ENCODE peak calls at places on chromosomes 3 and 15, in five cellular contexts. G, E, U, Q and R are unnamed samples.

GRCh38 chr3:157122116-157122515 is 37.8 kb downstream of the CCNL1 start:
- DNase-seq in G (peak), E (no peak), U (no peak), Q (no peak), R (no peak)

GRCh38 chr3:192906940-192907339 is 10.7 kb downstream of the MB21D2 start:
- DNase-seq in G (no peak), E (no peak), U (no peak), Q (no peak), R (no peak)

GRCh38 chr3:197082871-197083270 is 53.3 kb upstream of the MELTF start:
- DNase-seq in G (peak), E (no peak), U (no peak), Q (no peak), R (no peak)

GRCh38 chr3:145739926-145740325 is 421.1 kb downstream of the PLOD2 start:
- DNase-seq in G (peak), E (no peak), U (no peak), Q (no peak), R (no peak)

GRCh38 chr3:85337895-85338294 is 379.1 kb downstream of the CADM2 start:
- DNase-seq in G (no peak), E (no peak), U (no peak), Q (no peak), R (no peak)

GRCh38 chr15:67809866-67810265 is 15.4 kb upstream of the SKOR1 start:
- DNase-seq in G (no peak), E (peak), U (no peak), Q (no peak), R (no peak)

GRCh38 chr3:13654330-13655073 is 105.6 kb downstream of the FBLN2 start:
- DNase-seq in G (no peak), E (no peak), U (no peak), Q (no peak), R (no peak)

GRCh38 chr3:134211797-134212196 is 38.9 kb downstream of the RYK start:
- DNase-seq in G (peak), E (peak), U (peak), Q (peak), R (no peak)

GRCh38 chr3:99938270-99938955 is 120.8 kb downstream of the CMSS1 start:
- DNase-seq in G (peak), E (no peak), U (no peak), Q (no peak), R (no peak)

GRCh38 chr15:64685230-64685886 is 90.0 kb downstream of the RBPMS2 start:
- DNase-seq in G (no peak), E (peak), U (no peak), Q (no peak), R (no peak)

GRCh38 chr3:55828712-55829111 is 341.6 kb upstream of the WNT5A start:
- DNase-seq in G (peak), E (no peak), U (no peak), Q (no peak), R (no peak)

GRCh38 chr3:129343643-129344360 is 65.1 kb downstream of the HMCES start:
- DNase-seq in G (no peak), E (peak), U (no peak), Q (no peak), R (no peak)

GRCh38 chr15:96322401-96323249 is 7.9 kb upstream of the NR2F2 start:
- DNase-seq in G (no peak), E (peak), U (no peak), Q (no peak), R (no peak)

GRCh38 chr3:195699148-195699771 is 21.5 kb upstream of the MUC20 start:
- DNase-seq in G (peak), E (no peak), U (no peak), Q (no peak), R (no peak)

GRCh38 chr15:100897201-100897872 is 17.7 kb downstream of the ALDH1A3 start:
- DNase-seq in G (no peak), E (peak), U (no peak), Q (no peak), R (no peak)

GRCh38 chr3:123884258-123884831 is at the start of gene MYLK:
- DNase-seq in G (peak), E (peak), U (peak), Q (peak), R (peak)

GRCh38 chr15:95994418-95994817 is 336.1 kb upstream of the NR2F2 start:
- DNase-seq in G (peak), E (no peak), U (no peak), Q (no peak), R (no peak)

GRCh38 chr15:78034495-78035191 is 42.9 kb downstream of the TBC1D2B start:
- DNase-seq in G (peak), E (no peak), U (no peak), Q (no peak), R (peak)

GRCh38 chr3:50274371-50275104 is 4.3 kb upstream of the LSMEM2 start:
- DNase-seq in G (peak), E (peak), U (no peak), Q (peak), R (no peak)

GRCh38 chr3:50574280-50574831 is 5.0 kb downstream of the HEMK1 start:
- DNase-seq in G (no peak), E (no peak), U (no peak), Q (no peak), R (no peak)

GRCh38 chr15:90645873-90646605 is 71.1 kb upstream of the BLM start:
- DNase-seq in G (no peak), E (no peak), U (no peak), Q (no peak), R (no peak)

GRCh38 chr15:97084650-97085049 is 754.1 kb downstream of the NR2F2 start:
- DNase-seq in G (no peak), E (no peak), U (peak), Q (no peak), R (no peak)

GRCh38 chr15:37014137-37014536 is 86.2 kb downstream of the MEIS2 start:
- DNase-seq in G (no peak), E (no peak), U (no peak), Q (no peak), R (no peak)

GRCh38 chr3:171454026-171454425 is 6.2 kb downstream of the TNIK start:
- DNase-seq in G (no peak), E (no peak), U (no peak), Q (no peak), R (no peak)

GRCh38 chr3:14989943-14990753 is 42.8 kb downstream of the NR2C2 start:
- DNase-seq in G (no peak), E (peak), U (peak), Q (no peak), R (no peak)